ENCODE peak calls at places on chromosomes 6 and 20, in five cellular contexts. M is epithelial cell of esophagus, R is WTC11, P is tibial nerve, O is neural crest cell. B is an unnamed sample.

GRCh38 chr20:24651973-24652340 is 182.5 kb downstream of the SYNDIG1 start:
- DNase-seq in O (no peak), P (no peak), M (no peak), R (no peak), B (no peak)

GRCh38 chr20:5095931-5096330 is 23.8 kb downstream of the PCNA start:
- DNase-seq in P (no peak), R (no peak), M (no peak), O (no peak), B (no peak)

GRCh38 chr6:7338031-7338430 is 25.0 kb upstream of the SSR1 start:
- DNase-seq in R (no peak), O (no peak), P (no peak), M (no peak), B (no peak)

GRCh38 chr6:32050562-32050961 is 12.3 kb downstream of the CYP21A2 start:
- DNase-seq in R (no peak), M (no peak), P (no peak), O (no peak), B (no peak)

GRCh38 chr6:167306401-167306998 is 15.4 kb downstream of the UNC93A start:
- DNase-seq in O (no peak), P (no peak), R (no peak), M (no peak), B (no peak)

GRCh38 chr6:109428889-109429477 is 11.4 kb downstream of the PPIL6 start:
- DNase-seq in O (no peak), P (no peak), M (no peak), R (no peak), B (no peak)

GRCh38 chr6:43669922-43670622 is 17.5 kb downstream of the MRPS18A start:
- DNase-seq in R (no peak), O (no peak), P (no peak), M (peak; percentile 76), B (no peak)

GRCh38 chr20:32315885-32316284 is 38.4 kb downstream of the KIF3B start:
- DNase-seq in P (no peak), M (no peak), R (no peak), O (no peak), B (no peak)

GRCh38 chr6:14053776-14054175 is 63.8 kb upstream of the CD83 start:
- DNase-seq in O (no peak), P (no peak), M (peak; percentile 86), R (no peak), B (no peak)

GRCh38 chr20:63846128-63846771 is 15.0 kb upstream of the ABHD16B start:
- DNase-seq in R (peak; percentile 70), P (no peak), O (no peak), M (no peak), B (no peak)

GRCh38 chr6:15608406-15608805 is 54.4 kb downstream of the DTNBP1 start:
- DNase-seq in M (peak; percentile 91), O (no peak), R (no peak), P (no peak), B (no peak)

GRCh38 chr20:18258126-18258860 is 30.0 kb upstream of the ZNF133 start:
- DNase-seq in M (no peak), O (no peak), P (no peak), R (no peak), B (no peak)

GRCh38 chr20:37316116-37316774 is 26.8 kb downstream of the MANBAL start:
- DNase-seq in O (no peak), R (no peak), M (no peak), P (no peak), B (no peak)

GRCh38 chr6:37860226-37860839 is 40.8 kb downstream of the ZFAND3 start:
- DNase-seq in P (no peak), O (peak; percentile 10), R (no peak), M (peak; percentile 56), B (no peak)

GRCh38 chr6:15716889-15717288 is 54.1 kb upstream of the DTNBP1 start:
- DNase-seq in R (no peak), M (no peak), P (no peak), O (no peak), B (no peak)

DNA sequence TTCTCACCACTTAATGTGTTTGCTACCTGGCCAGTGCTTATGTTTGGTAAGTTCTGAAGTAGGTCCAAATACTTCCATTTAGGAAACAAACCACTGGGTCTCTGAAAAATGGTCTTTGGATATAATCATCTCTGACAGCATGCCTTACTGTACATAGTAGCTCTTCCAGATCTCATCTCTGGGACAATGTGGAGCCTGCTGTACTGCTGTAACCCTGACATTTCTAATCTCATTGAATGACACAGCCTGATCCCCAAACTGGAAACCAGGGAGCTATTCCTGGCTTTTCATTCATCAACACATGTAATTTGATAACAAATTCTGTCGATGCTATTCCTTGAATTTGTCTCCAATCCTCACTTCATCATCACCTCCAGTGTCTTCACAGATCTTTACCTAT is 23.5 kb downstream of the OGFRL1 start:
- DNase-seq in M (no peak), R (no peak), P (no peak), O (no peak), B (no peak)
- TF ChIP-seq CTCF in M (no peak), R (no peak), P (no peak), O (no peak), B (no peak)

GRCh38 chr20:34579191-34579661 is 20.7 kb downstream of the MAP1LC3A start:
- DNase-seq in P (peak; percentile 35), O (no peak), R (no peak), M (peak; percentile 98), B (no peak)
- TF ChIP-seq CTCF in P (peak; percentile 47), O (peak; percentile 73), R (no peak), M (peak; percentile 91), B (peak; percentile 80)

DNA sequence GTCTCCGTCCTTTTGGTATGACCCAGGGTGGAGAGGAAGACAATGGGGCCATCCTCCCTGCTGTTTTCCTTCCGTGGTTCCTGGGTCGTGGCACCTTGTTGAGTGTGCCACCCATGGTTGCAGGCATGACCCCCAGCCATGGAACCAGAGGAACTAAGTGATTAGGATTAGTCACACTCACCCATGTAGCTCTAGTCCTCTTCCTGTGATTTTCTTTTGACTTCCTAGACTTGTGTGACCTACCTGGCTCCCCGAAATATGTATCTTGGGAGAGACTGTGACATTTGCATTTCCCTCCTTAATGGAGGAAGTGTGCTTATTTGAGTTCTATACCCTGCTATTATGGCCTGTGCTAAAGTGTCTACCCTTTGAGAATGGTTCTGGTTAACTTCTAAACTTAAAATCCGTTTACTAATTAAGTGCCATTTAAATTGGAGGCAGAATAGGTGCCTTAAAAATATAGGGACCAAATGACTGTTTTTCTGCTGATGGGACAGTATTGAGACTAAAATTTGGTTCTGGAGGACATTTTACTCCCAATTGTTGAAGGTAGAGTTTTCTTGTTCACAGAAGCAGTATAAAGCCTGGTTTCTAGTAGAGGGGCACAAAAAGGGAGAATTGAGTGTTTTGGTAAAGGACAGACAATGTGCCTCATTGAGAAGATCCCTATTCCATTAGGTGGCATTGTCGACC is 545.6 kb downstream of the HDGFL1 start:
- DNase-seq in M (no peak), R (no peak), O (no peak), P (no peak), B (no peak)
- TF ChIP-seq CTCF in M (no peak), R (no peak), O (no peak), P (no peak), B (no peak)

GRCh38 chr20:60100780-60101179 is 142.6 kb downstream of the CDH26 start:
- DNase-seq in P (no peak), M (no peak), R (no peak), O (no peak), B (no peak)

GRCh38 chr20:60104980-60105379 is 146.8 kb downstream of the CDH26 start:
- DNase-seq in P (no peak), M (no peak), R (peak; percentile 47), O (no peak), B (no peak)

GRCh38 chr20:60101201-60101893 is 143.1 kb downstream of the CDH26 start:
- DNase-seq in M (no peak), P (no peak), O (no peak), R (no peak), B (no peak)

GRCh38 chr20:60101894-60102281 is 143.7 kb downstream of the CDH26 start:
- DNase-seq in M (no peak), R (no peak), O (no peak), P (no peak), B (no peak)

GRCh38 chr20:60102665-60103210 is 144.5 kb downstream of the CDH26 start:
- DNase-seq in O (no peak), P (no peak), M (no peak), R (no peak), B (no peak)
- TF ChIP-seq CTCF in O (no peak), P (no peak), M (no peak), R (no peak), B (no peak)

GRCh38 chr6:40852667-40853383 is 186.2 kb downstream of the UNC5CL start:
- DNase-seq in M (peak; percentile 5), R (peak; percentile 68), O (no peak), P (no peak), B (no peak)

GRCh38 chr6:40855481-40855880 is 183.5 kb downstream of the UNC5CL start:
- DNase-seq in P (no peak), M (no peak), R (no peak), O (no peak), B (no peak)

GRCh38 chr6:40856271-40856670 is 182.8 kb downstream of the UNC5CL start:
- DNase-seq in P (no peak), O (no peak), M (no peak), R (no peak), B (no peak)

GRCh38 chr6:40848868-40849524 is 190.0 kb downstream of the UNC5CL start:
- DNase-seq in M (no peak), R (no peak), O (no peak), P (no peak), B (no peak)

DNA sequence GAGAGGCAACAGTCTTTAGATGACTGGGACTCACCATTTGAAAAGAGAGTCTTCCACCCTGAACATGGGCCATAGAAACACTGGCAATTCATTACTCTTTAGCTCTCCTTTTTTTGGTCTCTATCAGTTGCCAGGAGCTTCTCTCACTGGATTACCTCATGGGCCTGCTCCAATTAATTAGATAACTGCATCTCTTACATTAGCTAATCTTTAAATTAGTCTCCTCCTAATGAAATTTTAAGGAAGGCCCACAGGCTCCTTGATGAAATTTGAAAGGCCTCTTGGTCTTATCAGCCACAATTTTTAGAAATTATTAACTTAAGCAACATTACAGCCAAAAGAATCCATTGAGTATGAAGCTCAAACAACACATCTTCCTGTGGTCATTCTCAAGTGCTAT is 184.4 kb downstream of the UNC5CL start:
- DNase-seq in M (no peak), R (no peak), O (no peak), P (no peak), B (no peak)
- TF ChIP-seq CTCF in M (no peak), R (no peak), O (no peak), P (no peak), B (no peak)

DNA sequence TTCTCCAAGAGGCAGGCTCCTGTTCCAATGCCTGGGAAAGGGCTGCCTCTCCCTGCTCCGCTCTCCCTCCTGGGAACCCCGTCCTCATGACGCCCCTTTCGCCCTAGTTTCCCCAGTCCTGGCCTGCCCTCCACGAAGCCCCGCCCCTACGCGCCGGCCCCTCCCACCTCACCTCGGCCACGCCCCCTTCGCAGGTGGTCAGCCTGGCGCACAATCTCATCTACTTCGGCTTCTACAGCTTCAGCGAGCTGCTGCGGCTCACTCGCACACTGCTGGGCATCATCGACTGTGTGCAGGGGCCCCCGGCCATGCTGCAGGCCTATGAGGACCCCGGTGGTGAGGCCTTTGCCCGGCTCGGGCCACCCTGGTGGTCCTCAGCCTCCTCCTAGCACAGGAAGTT is 40.5 kb downstream of the UQCC2 start:
- DNase-seq in P (no peak), O (no peak), M (no peak), R (peak; percentile 80), B (no peak)
- TF ChIP-seq CTCF in P (no peak), O (no peak), M (no peak), R (no peak), B (no peak)

B was measured in retinal pigment epithelial cell.